ENCODE peak calls at places on chromosomes 4 and X, in nine cellular contexts. N is A549, V is IMR-90, S is uterus, T is suprapubic skin, Y is breast epithelium, I is transverse colon, Z is gastrocnemius medialis, C is upper lobe of left lung. H is an unnamed sample.

GRCh38 chr4:14783011-14783877 is 219.0 kb upstream of the CPEB2 start:
- DNase-seq in I (no peak), T (no peak), C (no peak), V (peak), N (no peak), Y (no peak), S (no peak), Z (no peak), H (no peak)

GRCh38 chr4:39655866-39656265 is 17.2 kb upstream of the SMIM14 start:
- DNase-seq in I (no peak), Y (no peak), T (no peak), V (peak), Z (no peak), C (no peak), N (no peak), S (peak), H (peak)

GRCh38 chrX:1202251-1202650 is 10.2 kb downstream of the CRLF2 start:
- DNase-seq in V (no peak), T (no peak), C (peak), Y (peak), S (no peak), N (no peak), I (no peak), Z (no peak), H (peak)

GRCh38 chr4:82721819-82722423 is 76.7 kb downstream of the SCD5 start:
- DNase-seq in N (no peak), Y (no peak), C (no peak), V (peak), Z (no peak), T (no peak), I (no peak), S (no peak), H (no peak)

GRCh38 chr4:172042714-172043114 is 229.5 kb downstream of the GALNTL6 start:
- DNase-seq in V (no peak), Y (no peak), C (no peak), Z (no peak), S (no peak), T (no peak), I (no peak), N (no peak), H (no peak)

GRCh38 chrX:9912341-9912740 is 54.8 kb upstream of the CLDN34 start:
- DNase-seq in S (no peak), Z (no peak), V (peak), I (no peak), N (no peak), Y (no peak), T (peak), C (no peak), H (no peak)

GRCh38 chr4:62560858-62561257 is 1360.7 kb downstream of the ADGRL3 start:
- DNase-seq in N (no peak), I (no peak), Y (no peak), C (no peak), T (no peak), Z (no peak), S (no peak), V (no peak), H (no peak)

GRCh38 chr4:177251237-177251636 is 58.4 kb upstream of the NEIL3 start:
- DNase-seq in T (no peak), I (peak), Z (no peak), N (no peak), Y (no peak), V (no peak), S (no peak), C (no peak), H (no peak)

GRCh38 chrX:101619336-101619735 is 1.5 kb upstream of the ARMCX6 start:
- DNase-seq in Y (no peak), I (no peak), V (peak), N (no peak), C (no peak), S (no peak), Z (no peak), T (no peak), H (no peak)

DNA sequence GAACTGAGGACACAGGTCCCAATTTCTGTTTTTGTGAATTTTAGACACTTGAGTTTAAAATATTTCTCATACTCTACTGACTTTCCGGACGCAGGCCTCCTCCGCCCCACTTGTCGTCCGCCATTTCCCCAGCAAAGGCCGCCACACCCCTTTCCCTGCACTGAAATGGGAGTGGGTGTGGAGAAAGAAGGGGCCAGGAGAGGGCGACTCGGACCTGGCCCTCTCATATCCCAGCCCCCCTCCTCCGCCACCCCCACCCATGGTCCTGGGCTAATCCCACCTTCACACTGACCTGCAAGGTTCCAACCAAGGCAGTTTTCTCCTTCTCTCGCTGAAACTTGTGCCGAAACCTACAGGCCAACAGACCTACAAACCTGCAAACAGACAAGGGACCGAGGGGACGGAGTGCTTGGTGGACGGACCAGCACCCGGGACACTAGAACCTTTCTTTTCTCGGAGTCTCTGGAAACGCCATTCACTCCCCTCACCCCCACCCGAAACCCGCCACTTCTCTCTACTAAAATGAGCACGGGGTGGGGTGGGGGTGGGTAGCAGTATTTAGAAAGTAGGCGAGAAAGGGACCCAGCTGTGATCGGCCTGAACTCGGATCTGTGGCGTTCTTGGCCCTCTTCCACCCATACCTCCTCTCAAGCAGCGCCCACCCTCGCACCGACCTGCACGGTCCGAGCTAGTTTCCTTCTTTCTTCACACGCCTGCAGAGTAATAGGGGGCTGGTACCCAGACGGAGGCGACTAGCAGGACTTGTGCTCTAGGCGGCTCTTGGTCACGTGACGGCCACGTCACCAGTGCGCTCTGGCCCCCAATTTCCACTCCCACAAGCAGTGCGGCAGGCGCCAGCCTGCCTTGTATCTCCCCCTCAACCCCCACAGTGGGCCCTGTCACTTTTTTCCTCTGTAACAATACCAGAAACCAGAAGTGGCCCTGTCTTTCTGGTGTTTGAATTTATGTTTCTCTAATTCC is at the start of gene ARMCX6:
- DNase-seq in C (peak), Y (peak), S (peak), N (peak), Z (peak), V (peak), T (peak), I (peak), H (peak)
- TF ChIP-seq CTCF in C (peak), Y (peak), S (peak), N (peak), Z (peak), V (peak), T (no peak), I (peak), H (no peak)

GRCh38 chr4:18314731-18315130 is 293.2 kb upstream of the LCORL start:
- DNase-seq in Z (no peak), Y (no peak), N (no peak), T (no peak), S (no peak), C (no peak), V (no peak), I (no peak), H (no peak)
- TF ChIP-seq POLR2A in Z (no peak), Y (no peak), N (no peak), T (no peak), S (no peak), C (no peak), V (no peak), I (no peak), H (no peak)

GRCh38 chr4:27081675-27082579 is 221.3 kb downstream of the STIM2 start:
- DNase-seq in T (no peak), Y (no peak), V (no peak), C (no peak), S (no peak), I (no peak), Z (no peak), N (no peak), H (peak)

GRCh38 chr4:27088491-27088890 is 227.8 kb downstream of the STIM2 start:
- DNase-seq in S (no peak), Y (no peak), I (no peak), Z (no peak), C (no peak), V (no peak), T (no peak), N (no peak), H (no peak)

GRCh38 chr4:27087306-27088045 is 226.8 kb downstream of the STIM2 start:
- DNase-seq in S (no peak), Z (no peak), I (no peak), V (no peak), T (no peak), Y (no peak), C (no peak), N (no peak), H (peak)

GRCh38 chr4:27082786-27083185 is 222.1 kb downstream of the STIM2 start:
- DNase-seq in Z (no peak), V (no peak), Y (no peak), S (no peak), T (no peak), N (no peak), C (no peak), I (no peak), H (peak)

GRCh38 chr4:27084685-27085356 is 224.2 kb downstream of the STIM2 start:
- DNase-seq in T (no peak), N (peak), Y (no peak), I (peak), C (peak), V (peak), Z (no peak), S (no peak), H (peak)
- TF ChIP-seq CTCF in T (no peak), N (no peak), Y (no peak), I (no peak), C (no peak), V (peak), Z (no peak), S (peak), H (no peak)

GRCh38 chr4:99710020-99710419 is 52.4 kb upstream of the C4orf54 start:
- DNase-seq in T (no peak), V (no peak), S (no peak), C (no peak), Z (no peak), N (no peak), I (no peak), Y (no peak), H (no peak)
- TF ChIP-seq POLR2A in T (no peak), V (no peak), S (no peak), C (no peak), Z (no peak), N (no peak), I (no peak), Y (no peak), H (no peak)

GRCh38 chr4:9704551-9705332 is 76.7 kb upstream of the DRD5 start:
- DNase-seq in Y (no peak), V (no peak), S (no peak), C (no peak), T (no peak), I (peak), N (no peak), Z (no peak), H (no peak)

DNA sequence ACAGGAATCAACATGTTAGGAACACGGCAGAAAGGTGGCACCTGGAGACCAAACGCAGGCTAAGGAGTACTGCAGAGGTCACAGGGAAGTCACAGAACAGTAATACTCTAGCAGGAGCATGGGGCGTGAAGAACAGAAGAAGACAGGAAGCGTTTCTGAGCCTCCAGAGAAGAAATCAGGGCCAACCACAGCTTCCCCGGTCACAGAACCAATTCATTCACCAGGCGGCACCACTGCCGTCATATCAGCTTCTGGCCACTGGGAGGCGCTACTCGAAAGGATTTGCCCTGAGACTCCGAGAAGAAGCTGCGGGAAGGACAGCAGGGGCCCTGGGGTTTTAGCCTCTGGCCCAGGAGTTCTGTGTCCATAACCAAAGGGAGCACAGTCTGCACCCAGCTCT is 78.0 kb upstream of the DRD5 start:
- DNase-seq in N (peak), Z (no peak), I (peak), V (no peak), Y (peak), C (no peak), T (peak), S (no peak), H (peak)
- TF ChIP-seq CTCF in N (peak), Z (peak), I (peak), V (peak), Y (peak), C (peak), T (peak), S (peak), H (no peak)

GRCh38 chr4:2535386-2536192 is 858 bp upstream of the FAM193A start:
- DNase-seq in V (peak), Z (peak), N (no peak), T (peak), I (peak), C (peak), Y (no peak), S (no peak), H (peak)
- TF ChIP-seq POLR2A in V (peak), Z (peak), N (no peak), T (no peak), I (peak), C (no peak), Y (no peak), S (no peak), H (no peak)

GRCh38 chr4:73315091-73315490 is 56.5 kb upstream of the ANKRD17 start:
- DNase-seq in S (no peak), T (no peak), V (peak), Z (no peak), Y (no peak), I (no peak), C (no peak), N (no peak), H (no peak)

GRCh38 chr4:73312967-73313366 is 54.4 kb upstream of the ANKRD17 start:
- DNase-seq in S (no peak), C (no peak), I (no peak), N (no peak), T (no peak), V (no peak), Z (no peak), Y (no peak), H (no peak)

GRCh38 chr4:73308286-73308685 is 49.7 kb upstream of the ANKRD17 start:
- DNase-seq in N (no peak), C (no peak), V (peak), Y (no peak), Z (no peak), S (no peak), I (no peak), T (no peak), H (no peak)

GRCh38 chr4:73309211-73309610 is 50.6 kb upstream of the ANKRD17 start:
- DNase-seq in Y (no peak), S (no peak), V (peak), C (no peak), N (no peak), I (no peak), T (no peak), Z (no peak), H (no peak)

GRCh38 chr4:73311428-73311827 is 52.8 kb upstream of the ANKRD17 start:
- DNase-seq in C (no peak), S (no peak), T (no peak), Z (no peak), I (no peak), N (no peak), V (peak), Y (no peak), H (no peak)
- TF ChIP-seq CTCF in C (no peak), S (no peak), T (no peak), Z (no peak), I (no peak), N (peak), V (peak), Y (no peak), H (no peak)

DNA sequence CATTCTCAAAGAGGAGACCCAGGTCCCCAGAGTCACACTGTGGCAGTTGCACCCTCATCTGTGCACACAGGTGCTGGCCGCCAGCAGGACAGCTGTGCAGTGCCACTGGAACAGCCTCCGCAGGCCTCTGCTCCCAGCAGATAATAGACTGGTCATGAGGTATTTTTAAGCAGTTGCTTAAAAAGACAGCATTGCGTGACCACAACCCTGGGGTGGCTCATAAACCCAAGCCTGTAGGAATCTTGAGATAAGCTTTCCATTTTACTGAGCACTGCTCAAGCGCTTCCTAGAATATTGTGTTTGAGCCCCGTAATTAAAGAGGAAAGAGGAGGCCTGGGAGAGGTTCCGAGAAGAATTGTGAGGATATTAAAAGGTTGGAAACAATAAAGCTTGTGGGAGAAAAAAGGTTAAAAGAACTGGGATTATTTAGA is 86.4 kb upstream of the KIT start:
- DNase-seq in V (no peak), I (no peak), Z (no peak), T (no peak), N (no peak), S (no peak), Y (no peak), C (peak), H (no peak)
- TF ChIP-seq POLR2A in V (no peak), I (no peak), Z (no peak), T (no peak), N (no peak), S (no peak), Y (no peak), C (no peak), H (no peak)

DNA sequence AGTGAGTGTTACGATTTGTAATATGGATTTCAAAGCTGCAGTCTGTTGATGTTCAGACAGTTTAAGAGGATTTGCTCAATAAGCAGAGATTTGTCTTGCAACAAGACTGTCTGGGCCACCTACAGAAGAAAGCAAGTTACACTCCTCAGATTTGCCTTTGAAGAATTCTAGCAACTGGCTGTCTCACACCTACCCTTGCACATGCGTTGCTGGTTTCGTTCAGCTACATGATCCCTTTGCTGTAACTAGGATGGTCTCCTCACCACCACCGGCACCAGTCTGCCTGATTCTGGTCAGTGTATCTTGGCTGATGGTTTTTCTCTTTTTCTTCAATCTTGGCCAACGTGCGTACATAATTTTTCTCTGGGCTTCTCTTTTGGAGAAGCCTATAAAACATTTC is 172.7 kb upstream of the LCORL start:
- DNase-seq in S (no peak), N (no peak), V (no peak), T (no peak), Z (no peak), C (no peak), I (no peak), Y (no peak), H (no peak)
- TF ChIP-seq CTCF in S (no peak), N (no peak), V (no peak), T (no peak), Z (no peak), C (no peak), I (no peak), Y (no peak), H (no peak)

DNA sequence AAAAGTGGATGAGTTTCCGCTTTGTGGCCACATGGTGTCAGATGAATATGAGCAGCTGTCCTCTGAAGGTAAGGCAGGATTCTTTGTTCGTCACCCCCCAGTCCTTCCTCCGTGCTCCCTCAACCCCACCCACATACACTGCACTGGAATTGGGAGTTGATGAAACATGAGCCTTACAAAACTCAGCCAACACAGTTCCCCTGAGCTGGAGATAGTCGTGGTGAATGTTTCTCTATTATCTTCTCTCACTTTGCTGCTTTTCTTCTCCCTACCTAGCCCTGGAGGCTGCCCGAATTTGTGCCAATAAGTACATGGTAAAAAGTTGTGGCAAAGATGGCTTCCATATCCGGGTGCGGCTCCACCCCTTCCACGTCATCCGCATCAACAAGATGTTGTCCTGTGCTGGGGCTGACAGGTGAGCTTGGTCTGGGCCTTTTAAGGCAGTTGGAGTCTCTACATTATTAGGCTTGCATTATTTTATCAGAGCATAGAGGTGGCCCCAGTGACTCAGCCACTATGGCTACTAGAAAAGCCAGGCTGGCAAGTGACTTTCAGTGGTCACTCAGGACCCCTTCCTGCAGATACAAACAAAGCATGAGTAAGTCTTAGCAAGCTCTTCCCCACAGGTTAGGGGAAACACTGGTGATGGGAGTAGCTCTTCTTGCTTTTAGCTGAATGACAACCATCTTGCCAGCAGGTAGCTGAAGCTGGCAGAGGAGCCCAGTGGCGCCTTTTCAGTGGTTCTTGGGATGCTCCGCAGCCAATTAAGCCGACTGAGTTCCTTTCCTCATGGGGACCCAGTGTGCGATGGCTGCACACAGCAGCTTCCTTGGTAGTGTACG is 1.6 kb downstream of the RPL10 start:
- DNase-seq in Z (no peak), N (no peak), T (no peak), V (no peak), C (no peak), I (no peak), Y (no peak), S (no peak), H (no peak)
- TF ChIP-seq POLR2A in Z (no peak), N (no peak), T (no peak), V (no peak), C (no peak), I (no peak), Y (no peak), S (no peak), H (no peak)

H was measured in lower leg skin.